ENCODE peak calls at places on chromosomes 4 and X, in six cellular contexts. W, F, H, L, D and M are unnamed samples.

GRCh38 chr4:8391972-8392371 is 48.6 kb downstream of the ACOX3 start:
- DNase-seq in W (no peak), F (peak), H (peak), L (no peak), D (peak), M (peak)

GRCh38 chrX:119041175-119041574 is 31.6 kb upstream of the CT47C1 start:
- DNase-seq in W (no peak), F (peak), H (peak), L (peak), D (peak), M (peak)

GRCh38 chr4:73922766-73923630 is 53.8 kb downstream of the CXCL1 start:
- DNase-seq in W (no peak), F (no peak), H (peak), L (no peak), D (peak), M (no peak)

GRCh38 chr4:128657638-128658037 is 151.9 kb upstream of the JADE1 start:
- DNase-seq in W (no peak), F (no peak), H (no peak), L (no peak), D (no peak), M (no peak)

GRCh38 chrX:53116101-53116500 is 22.2 kb downstream of the KANTR start:
- DNase-seq in W (no peak), F (no peak), H (peak), L (no peak), D (no peak), M (no peak)

GRCh38 chrX:68503830-68504229 is 5.0 kb downstream of the YIPF6 start:
- DNase-seq in W (no peak), F (no peak), H (peak), L (no peak), D (peak), M (no peak)

GRCh38 chr4:152679414-152680281 is at the start of gene TMEM154:
- DNase-seq in W (peak), F (peak), H (peak), L (no peak), D (peak), M (peak)

GRCh38 chr4:121656269-121656641 is 40.5 kb downstream of the ANXA5 start:
- DNase-seq in W (peak), F (peak), H (peak), L (peak), D (peak), M (peak)

GRCh38 chr4:89556596-89557305 is 249.2 kb upstream of the GPRIN3 start:
- DNase-seq in W (no peak), F (no peak), H (peak), L (no peak), D (peak), M (no peak)

GRCh38 chrX:30733852-30734660 is 80.8 kb downstream of the GK start:
- DNase-seq in W (no peak), F (no peak), H (no peak), L (no peak), D (no peak), M (no peak)
- H3K4me3 ChIP-seq in W (no peak), F (no peak), H (no peak), L (no peak), D (no peak), M (no peak)

GRCh38 chr4:182370491-182370890 is 127.3 kb downstream of the TENM3 start:
- DNase-seq in W (no peak), F (no peak), H (peak), L (no peak), D (no peak), M (no peak)
- TF ChIP-seq CTCF in W (no peak), F (no peak), H (no peak), L (no peak), D (no peak), M (no peak)

DNA sequence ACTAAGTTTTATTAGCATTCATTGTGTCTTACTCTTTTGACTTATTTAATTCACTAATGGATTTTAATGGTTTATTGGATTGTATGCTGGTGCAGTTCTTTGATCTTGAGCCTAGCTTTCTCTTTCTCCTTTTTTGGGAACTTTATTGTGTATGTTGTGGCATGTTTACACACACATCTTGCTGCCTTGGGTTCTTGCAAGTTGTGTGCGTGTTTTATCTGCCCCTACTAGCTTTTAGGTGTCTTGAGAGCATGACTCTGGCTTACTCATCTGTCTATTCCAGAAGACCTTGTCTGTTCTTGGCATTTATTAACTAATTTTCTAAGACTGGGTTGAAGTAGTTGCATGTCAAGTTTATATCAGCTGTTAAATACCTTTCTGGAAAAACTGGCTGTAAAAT is 2.7 kb downstream of the TMEM165 start:
- DNase-seq in W (no peak), F (no peak), H (peak), L (no peak), D (peak), M (no peak)
- H3K4me3 ChIP-seq in W (peak), F (peak), H (peak), L (peak), D (peak), M (peak)

GRCh38 chrX:17025903-17026302 is 79.4 kb downstream of the REPS2 start:
- DNase-seq in W (no peak), F (no peak), H (no peak), L (no peak), D (no peak), M (no peak)

GRCh38 chrX:17024896-17025295 is 78.4 kb downstream of the REPS2 start:
- DNase-seq in W (no peak), F (no peak), H (no peak), L (no peak), D (no peak), M (no peak)

GRCh38 chrX:17022205-17022604 is 75.7 kb downstream of the REPS2 start:
- DNase-seq in W (no peak), F (peak), H (peak), L (no peak), D (peak), M (no peak)

GRCh38 chrX:17020828-17021821 is 74.7 kb downstream of the REPS2 start:
- DNase-seq in W (no peak), F (no peak), H (peak), L (no peak), D (no peak), M (no peak)

GRCh38 chrX:17023670-17024069 is 77.2 kb downstream of the REPS2 start:
- DNase-seq in W (no peak), F (no peak), H (no peak), L (no peak), D (no peak), M (no peak)
- TF ChIP-seq CTCF in W (no peak), F (no peak), H (no peak), L (no peak), D (no peak), M (no peak)

GRCh38 chrX:43618376-43619205 is 37.5 kb upstream of the MAOA start:
- DNase-seq in W (peak), F (no peak), H (no peak), L (no peak), D (no peak), M (no peak)

GRCh38 chrX:43612400-43612799 is 43.7 kb upstream of the MAOA start:
- DNase-seq in W (no peak), F (no peak), H (no peak), L (no peak), D (no peak), M (no peak)

GRCh38 chrX:43615677-43616076 is 40.4 kb upstream of the MAOA start:
- DNase-seq in W (no peak), F (no peak), H (no peak), L (no peak), D (no peak), M (no peak)
- H3K4me3 ChIP-seq in W (no peak), F (no peak), H (no peak), L (no peak), D (no peak), M (no peak)

GRCh38 chrX:154350429-154351182 is 23.8 kb downstream of the FLNA start:
- DNase-seq in W (no peak), F (no peak), H (no peak), L (no peak), D (no peak), M (no peak)
- TF ChIP-seq CTCF in W (no peak), F (no peak), H (no peak), L (no peak), D (no peak), M (no peak)

GRCh38 chrX:37746268-37746931 is 33.5 kb upstream of the CYBB start:
- DNase-seq in W (no peak), F (no peak), H (no peak), L (no peak), D (peak), M (no peak)

GRCh38 chrX:37746951-37747350 is 32.9 kb upstream of the CYBB start:
- DNase-seq in W (no peak), F (no peak), H (no peak), L (no peak), D (no peak), M (no peak)

GRCh38 chrX:37745835-37746234 is 34.0 kb upstream of the CYBB start:
- DNase-seq in W (no peak), F (no peak), H (no peak), L (no peak), D (no peak), M (no peak)

DNA sequence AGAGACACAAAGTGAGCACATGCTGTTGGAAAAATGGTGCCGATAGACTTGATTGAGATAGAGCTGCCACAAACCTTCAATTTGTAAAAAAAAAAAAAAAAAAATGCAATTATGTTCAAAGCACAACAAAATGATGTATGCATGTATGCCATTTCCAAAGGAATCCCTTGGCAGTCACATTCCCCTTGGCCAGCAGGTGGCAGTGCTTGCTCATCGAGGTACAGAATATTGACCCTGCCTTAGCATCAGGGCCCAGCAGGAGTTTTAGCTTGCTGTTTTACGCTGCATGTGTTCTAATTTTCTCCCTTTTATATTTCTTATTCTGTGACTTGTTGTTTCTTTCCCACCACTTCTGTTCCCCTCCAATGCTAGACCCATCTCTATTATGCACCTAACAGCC is 34.5 kb upstream of the CYBB start:
- DNase-seq in W (peak), F (peak), H (peak), L (no peak), D (peak), M (peak)
- H3K4me3 ChIP-seq in W (no peak), F (no peak), H (no peak), L (no peak), D (no peak), M (no peak)

GRCh38 chrX:132463411-132463810 is 25.4 kb downstream of the MBNL3 start:
- DNase-seq in W (peak), F (no peak), H (peak), L (no peak), D (no peak), M (no peak)
- TF ChIP-seq CTCF in W (peak), F (peak), H (peak), L (no peak), D (no peak), M (peak)

DNA sequence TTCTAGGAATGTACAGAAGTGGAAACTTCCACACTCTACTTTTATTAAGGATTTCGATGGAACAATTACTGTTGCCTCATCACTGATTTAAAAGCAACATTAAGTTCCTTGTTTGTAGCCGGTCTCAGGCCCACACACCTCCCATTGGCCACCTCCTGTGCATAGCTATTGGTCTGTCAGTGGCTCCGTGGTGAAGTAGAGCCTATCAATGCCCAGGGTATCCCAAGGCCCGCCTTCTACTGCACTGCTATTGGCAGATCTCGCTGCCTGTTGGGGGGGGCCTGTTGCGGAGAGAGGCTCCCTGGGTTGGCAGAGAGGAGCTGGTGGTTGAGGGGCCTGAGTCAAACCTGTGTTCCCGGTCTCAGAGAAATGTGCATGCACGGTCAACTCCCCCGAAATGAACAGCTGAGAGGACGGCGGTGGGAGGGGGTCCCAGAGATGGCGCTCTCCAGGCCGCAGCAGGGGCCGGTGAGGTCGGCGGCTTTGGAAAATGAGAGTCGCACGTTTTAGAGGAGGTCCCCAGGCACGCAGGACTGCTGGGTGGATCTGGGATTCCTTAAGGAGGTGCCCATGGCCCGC is 4.9 kb upstream of the ARAF start:
- DNase-seq in W (peak), F (peak), H (peak), L (peak), D (peak), M (peak)
- H3K4me3 ChIP-seq in W (peak), F (peak), H (peak), L (peak), D (peak), M (no peak)

GRCh38 chrX:101260435-101260834 is 30.7 kb downstream of the TAF7L start:
- DNase-seq in W (peak), F (no peak), H (peak), L (no peak), D (peak), M (no peak)
- TF ChIP-seq CTCF in W (peak), F (peak), H (peak), L (no peak), D (peak), M (no peak)